ENCODE peak calls at places on chromosomes 1 and 21, in seven cellular contexts. One of them, this sample, is unnamed.
A peak's percentile ranks its signal among the peaks of the same experiment; 100 is the strongest.

GRCh38 chr1:117564227-117565082 is 41.4 kb upstream of the TENT5C start:
- DNase-seq in astrocyte: no peak
- DNase-seq in GM12865: no peak
- DNase-seq in spleen: no peak
- DNase-seq in OCI-LY7: no peak
- DNase-seq in omental fat pad: no peak
- DNase-seq in WTC11: no peak
- DNase-seq in this sample: no peak

GRCh38 chr1:179754031-179754624 is 11.0 kb downstream of the FAM163A start:
- DNase-seq in astrocyte: peak; percentile 84
- DNase-seq in GM12865: no peak
- DNase-seq in spleen: no peak
- DNase-seq in OCI-LY7: no peak
- DNase-seq in omental fat pad: no peak
- DNase-seq in WTC11: no peak
- DNase-seq in this sample: no peak

GRCh38 chr21:28587748-28588147 is 404.9 kb downstream of the LTN1 start:
- DNase-seq in astrocyte: no peak
- DNase-seq in GM12865: no peak
- DNase-seq in spleen: no peak
- DNase-seq in OCI-LY7: no peak
- DNase-seq in omental fat pad: no peak
- DNase-seq in WTC11: no peak
- DNase-seq in this sample: no peak

GRCh38 chr1:37858931-37859506 is 373 bp downstream of the MTF1 start:
- DNase-seq in astrocyte: peak; percentile 9
- DNase-seq in GM12865: no peak
- DNase-seq in spleen: peak; percentile 84
- DNase-seq in OCI-LY7: peak; percentile 32
- DNase-seq in omental fat pad: no peak
- DNase-seq in WTC11: no peak
- DNase-seq in this sample: no peak

GRCh38 chr1:226872455-226872854 is 2.0 kb downstream of the PSEN2 start:
- DNase-seq in astrocyte: no peak
- DNase-seq in GM12865: no peak
- DNase-seq in spleen: no peak
- DNase-seq in OCI-LY7: no peak
- DNase-seq in omental fat pad: no peak
- DNase-seq in WTC11: no peak
- DNase-seq in this sample: no peak

GRCh38 chr1:4512622-4513021 is 141.8 kb upstream of the AJAP1 start:
- DNase-seq in astrocyte: no peak
- DNase-seq in GM12865: no peak
- DNase-seq in spleen: no peak
- DNase-seq in OCI-LY7: no peak
- DNase-seq in omental fat pad: no peak
- DNase-seq in WTC11: no peak
- DNase-seq in this sample: no peak

GRCh38 chr1:107593436-107594209 is 371.4 kb downstream of the VAV3 start:
- DNase-seq in astrocyte: no peak
- DNase-seq in GM12865: no peak
- DNase-seq in spleen: no peak
- DNase-seq in OCI-LY7: no peak
- DNase-seq in omental fat pad: no peak
- DNase-seq in WTC11: no peak
- DNase-seq in this sample: no peak

GRCh38 chr1:79042117-79042516 is 35.6 kb upstream of the ADGRL4 start:
- DNase-seq in astrocyte: peak; percentile 81
- DNase-seq in GM12865: peak; percentile 67
- DNase-seq in spleen: no peak
- DNase-seq in OCI-LY7: no peak
- DNase-seq in omental fat pad: no peak
- DNase-seq in WTC11: no peak
- DNase-seq in this sample: no peak

GRCh38 chr1:229114781-229115417 is 156.0 kb upstream of the RAB4A start:
- DNase-seq in astrocyte: no peak
- DNase-seq in GM12865: no peak
- DNase-seq in spleen: no peak
- DNase-seq in OCI-LY7: no peak
- DNase-seq in omental fat pad: no peak
- DNase-seq in WTC11: no peak
- DNase-seq in this sample: no peak

DNA sequence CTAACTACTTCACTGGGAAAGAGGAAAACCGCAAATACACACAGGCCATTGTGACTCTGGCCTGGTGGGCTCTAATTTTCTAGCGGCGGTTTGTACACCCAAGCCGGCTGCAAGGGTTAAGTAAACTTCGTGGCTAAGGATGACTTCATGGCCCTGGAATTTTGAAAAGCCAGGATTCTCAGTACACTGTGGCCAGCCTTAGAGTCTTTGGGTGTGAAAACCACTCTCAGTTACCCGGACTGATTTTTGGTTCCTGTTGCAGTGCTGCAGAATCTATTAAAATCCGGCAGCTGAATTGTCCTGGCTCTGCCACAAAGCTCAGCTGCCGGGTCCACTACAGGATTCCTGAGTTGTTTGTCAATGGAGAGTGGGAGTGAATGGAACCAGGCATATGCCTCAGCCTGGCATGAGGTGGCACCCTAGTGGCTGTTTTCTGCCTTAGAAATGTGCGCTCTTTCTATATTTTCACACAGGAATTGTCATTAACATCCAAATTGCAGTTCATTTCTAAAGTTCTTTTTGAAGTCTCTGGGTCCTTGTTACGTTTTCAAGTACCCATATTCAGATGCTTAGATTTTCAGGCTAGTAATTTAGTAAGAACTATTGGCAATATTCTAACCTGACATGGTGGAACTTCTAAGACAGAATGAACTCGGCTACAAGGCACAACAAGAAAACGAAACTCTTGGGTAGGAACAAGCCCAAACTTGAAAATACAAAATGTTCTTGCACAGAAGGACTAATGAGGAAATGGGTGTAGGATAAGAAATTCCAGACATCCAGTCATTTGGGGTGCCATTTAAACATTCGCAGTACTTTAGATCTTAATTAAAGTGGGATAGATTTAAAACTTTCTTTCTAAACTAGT is 255.9 kb downstream of the NFIA start:
- DNase-seq in astrocyte: peak; percentile 86
- DNase-seq in GM12865: no peak
- DNase-seq in spleen: no peak
- DNase-seq in OCI-LY7: no peak
- DNase-seq in omental fat pad: no peak
- DNase-seq in WTC11: peak; percentile 25
- DNase-seq in this sample: peak; percentile 48
- TF ChIP-seq CTCF in astrocyte: peak; percentile 71
- TF ChIP-seq CTCF in GM12865: peak; percentile 9
- TF ChIP-seq CTCF in spleen: peak; percentile 59
- TF ChIP-seq CTCF in OCI-LY7: peak; percentile 60
- TF ChIP-seq CTCF in omental fat pad: peak; percentile 29
- TF ChIP-seq CTCF in WTC11: no peak
- TF ChIP-seq CTCF in this sample: peak; percentile 67

GRCh38 chr1:7576946-7577657 is 194.0 kb upstream of the VAMP3 start:
- DNase-seq in astrocyte: no peak
- DNase-seq in GM12865: no peak
- DNase-seq in spleen: peak; percentile 56
- DNase-seq in OCI-LY7: no peak
- DNase-seq in omental fat pad: no peak
- DNase-seq in WTC11: peak; percentile 40
- DNase-seq in this sample: no peak
- TF ChIP-seq CTCF in astrocyte: peak; percentile 25
- TF ChIP-seq CTCF in GM12865: no peak
- TF ChIP-seq CTCF in spleen: peak; percentile 39
- TF ChIP-seq CTCF in OCI-LY7: no peak
- TF ChIP-seq CTCF in omental fat pad: no peak
- TF ChIP-seq CTCF in WTC11: no peak
- TF ChIP-seq CTCF in this sample: no peak

GRCh38 chr1:5917591-5918274 is 74.5 kb downstream of the NPHP4 start:
- DNase-seq in astrocyte: no peak
- DNase-seq in GM12865: no peak
- DNase-seq in spleen: no peak
- DNase-seq in OCI-LY7: no peak
- DNase-seq in omental fat pad: no peak
- DNase-seq in WTC11: no peak
- DNase-seq in this sample: no peak
- TF ChIP-seq CTCF in astrocyte: no peak
- TF ChIP-seq CTCF in GM12865: no peak
- TF ChIP-seq CTCF in spleen: no peak
- TF ChIP-seq CTCF in OCI-LY7: no peak
- TF ChIP-seq CTCF in omental fat pad: no peak
- TF ChIP-seq CTCF in WTC11: no peak
- TF ChIP-seq CTCF in this sample: no peak

GRCh38 chr1:218585565-218586184 is 240.5 kb downstream of the TGFB2 start:
- DNase-seq in astrocyte: peak; percentile 79
- DNase-seq in GM12865: no peak
- DNase-seq in spleen: no peak
- DNase-seq in OCI-LY7: no peak
- DNase-seq in omental fat pad: no peak
- DNase-seq in WTC11: peak; percentile 75
- DNase-seq in this sample: peak; percentile 20

GRCh38 chr1:218589487-218589886 is 244.4 kb downstream of the TGFB2 start:
- DNase-seq in astrocyte: no peak
- DNase-seq in GM12865: no peak
- DNase-seq in spleen: no peak
- DNase-seq in OCI-LY7: no peak
- DNase-seq in omental fat pad: no peak
- DNase-seq in WTC11: no peak
- DNase-seq in this sample: no peak

GRCh38 chr1:218587890-218588289 is 242.8 kb downstream of the TGFB2 start:
- DNase-seq in astrocyte: no peak
- DNase-seq in GM12865: no peak
- DNase-seq in spleen: no peak
- DNase-seq in OCI-LY7: no peak
- DNase-seq in omental fat pad: no peak
- DNase-seq in WTC11: no peak
- DNase-seq in this sample: no peak

GRCh38 chr1:218591966-218592365 is 246.8 kb downstream of the TGFB2 start:
- DNase-seq in astrocyte: peak; percentile 27
- DNase-seq in GM12865: no peak
- DNase-seq in spleen: no peak
- DNase-seq in OCI-LY7: no peak
- DNase-seq in omental fat pad: no peak
- DNase-seq in WTC11: no peak
- DNase-seq in this sample: no peak

GRCh38 chr1:218588555-218589172 is 243.5 kb downstream of the TGFB2 start:
- DNase-seq in astrocyte: peak; percentile 55
- DNase-seq in GM12865: no peak
- DNase-seq in spleen: no peak
- DNase-seq in OCI-LY7: no peak
- DNase-seq in omental fat pad: no peak
- DNase-seq in WTC11: no peak
- DNase-seq in this sample: no peak
- TF ChIP-seq CTCF in astrocyte: no peak
- TF ChIP-seq CTCF in GM12865: no peak
- TF ChIP-seq CTCF in spleen: no peak
- TF ChIP-seq CTCF in OCI-LY7: no peak
- TF ChIP-seq CTCF in omental fat pad: no peak
- TF ChIP-seq CTCF in WTC11: no peak
- TF ChIP-seq CTCF in this sample: no peak

GRCh38 chr1:193567937-193568336 is 381.5 kb upstream of the B3GALT2 start:
- DNase-seq in astrocyte: no peak
- DNase-seq in GM12865: no peak
- DNase-seq in spleen: no peak
- DNase-seq in OCI-LY7: no peak
- DNase-seq in omental fat pad: no peak
- DNase-seq in WTC11: no peak
- DNase-seq in this sample: no peak
- TF ChIP-seq CTCF in astrocyte: no peak
- TF ChIP-seq CTCF in GM12865: no peak
- TF ChIP-seq CTCF in spleen: no peak
- TF ChIP-seq CTCF in OCI-LY7: no peak
- TF ChIP-seq CTCF in omental fat pad: no peak
- TF ChIP-seq CTCF in WTC11: no peak
- TF ChIP-seq CTCF in this sample: no peak

GRCh38 chr1:33372677-33373076 is 51.8 kb upstream of the A3GALT2 start:
- DNase-seq in astrocyte: no peak
- DNase-seq in GM12865: no peak
- DNase-seq in spleen: no peak
- DNase-seq in OCI-LY7: no peak
- DNase-seq in omental fat pad: no peak
- DNase-seq in WTC11: no peak
- DNase-seq in this sample: no peak
- TF ChIP-seq CTCF in astrocyte: no peak
- TF ChIP-seq CTCF in GM12865: no peak
- TF ChIP-seq CTCF in spleen: no peak
- TF ChIP-seq CTCF in OCI-LY7: no peak
- TF ChIP-seq CTCF in omental fat pad: no peak
- TF ChIP-seq CTCF in WTC11: no peak
- TF ChIP-seq CTCF in this sample: no peak

GRCh38 chr1:26142165-26142564 is 16.7 kb upstream of the FAM110D start:
- DNase-seq in astrocyte: no peak
- DNase-seq in GM12865: no peak
- DNase-seq in spleen: no peak
- DNase-seq in OCI-LY7: no peak
- DNase-seq in omental fat pad: no peak
- DNase-seq in WTC11: no peak
- DNase-seq in this sample: no peak
- TF ChIP-seq CTCF in astrocyte: no peak
- TF ChIP-seq CTCF in GM12865: no peak
- TF ChIP-seq CTCF in spleen: no peak
- TF ChIP-seq CTCF in OCI-LY7: no peak
- TF ChIP-seq CTCF in omental fat pad: no peak
- TF ChIP-seq CTCF in WTC11: no peak
- TF ChIP-seq CTCF in this sample: no peak

GRCh38 chr1:54248966-54249365 is 49.0 kb downstream of the MRPL37 start:
- DNase-seq in astrocyte: no peak
- DNase-seq in GM12865: no peak
- DNase-seq in spleen: no peak
- DNase-seq in OCI-LY7: no peak
- DNase-seq in omental fat pad: no peak
- DNase-seq in WTC11: no peak
- DNase-seq in this sample: no peak
- TF ChIP-seq CTCF in astrocyte: no peak
- TF ChIP-seq CTCF in GM12865: no peak
- TF ChIP-seq CTCF in spleen: no peak
- TF ChIP-seq CTCF in OCI-LY7: no peak
- TF ChIP-seq CTCF in omental fat pad: no peak
- TF ChIP-seq CTCF in WTC11: no peak
- TF ChIP-seq CTCF in this sample: no peak

DNA sequence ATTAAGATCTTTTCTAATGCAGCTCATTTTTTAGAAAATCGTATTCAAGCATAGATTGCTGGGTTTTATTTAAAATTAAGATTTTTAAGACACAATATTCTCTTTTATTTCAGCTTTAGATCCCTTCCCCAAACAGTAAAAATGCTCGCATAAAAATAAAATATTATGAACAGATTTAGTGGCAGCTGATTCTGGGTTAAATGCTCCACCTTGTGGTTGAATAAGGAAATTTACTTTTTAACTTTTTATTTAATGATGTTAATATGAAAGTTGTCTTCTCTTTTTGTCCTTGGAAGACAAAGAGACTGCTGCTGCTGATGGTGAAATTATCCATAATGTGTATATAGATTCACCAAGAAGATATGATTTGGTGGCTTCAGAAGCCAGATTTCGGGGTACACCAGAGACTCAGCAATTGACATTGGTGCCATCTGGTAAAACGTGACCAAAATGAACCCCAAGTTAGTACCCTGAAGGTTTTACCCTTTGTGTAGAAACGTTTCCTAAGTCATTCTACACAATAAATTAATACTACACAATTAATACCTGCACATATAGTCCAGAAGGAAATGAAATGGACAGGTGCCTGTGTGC is 128.0 kb downstream of the ADAMTS1 start:
- DNase-seq in astrocyte: no peak
- DNase-seq in GM12865: peak; percentile 10
- DNase-seq in spleen: no peak
- DNase-seq in OCI-LY7: peak; percentile 24
- DNase-seq in omental fat pad: no peak
- DNase-seq in WTC11: no peak
- DNase-seq in this sample: no peak
- TF ChIP-seq CTCF in astrocyte: peak; percentile 53
- TF ChIP-seq CTCF in GM12865: peak; percentile 27
- TF ChIP-seq CTCF in spleen: peak; percentile 44
- TF ChIP-seq CTCF in OCI-LY7: peak; percentile 85
- TF ChIP-seq CTCF in omental fat pad: peak; percentile 39
- TF ChIP-seq CTCF in WTC11: peak; percentile 69
- TF ChIP-seq CTCF in this sample: peak; percentile 90

This sample was measured in endothelial cell.